ENCODE peak calls at places on chromosomes 7 and 10, in eight cellular contexts. H is astrocyte of the hippocampus; P is stimulated activated CD8-positive, alpha-beta memory T cell treated with anti-CD3 and anti-CD28 coated beads, Interleukin-4, amount 100 ng/mL, for 48 hours; R is NAMALWA; F is activated effector memory CD4-positive, alpha-beta T cell treated with Interleukin-2 at 50 U/mL for 16 hours; V is thoracic aorta; O is kidney epithelial cell; K is HT1080. C is an unnamed sample.

GRCh38 chr7:159066816-159067601 is 77.7 kb downstream of the VIPR2 start:
- DNase-seq in H (no peak), P (no peak), R (no peak), F (no peak), V (no peak), O (no peak), K (no peak), C (no peak)

GRCh38 chr7:47526466-47526865 is 55.4 kb downstream of the TNS3 start:
- DNase-seq in H (no peak), P (no peak), R (no peak), F (no peak), V (no peak), O (no peak), K (no peak), C (no peak)

GRCh38 chr10:132420469-132421376 is 23.7 kb downstream of the PWWP2B start:
- DNase-seq in H (no peak), P (no peak), R (peak; percentile 80), F (no peak), V (no peak), O (no peak), K (no peak), C (no peak)

GRCh38 chr10:49610015-49610734 is at the start of gene SLC18A3:
- DNase-seq in H (peak; percentile 18), P (no peak), R (no peak), F (no peak), V (no peak), O (no peak), K (no peak), C (peak; percentile 42)

GRCh38 chr10:52954407-52954806 is 181.8 kb upstream of the MBL2 start:
- DNase-seq in H (no peak), P (no peak), R (no peak), F (no peak), V (no peak), O (no peak), K (peak; percentile 30), C (no peak)

GRCh38 chr10:4243651-4244050 is 458.6 kb upstream of the KLF6 start:
- DNase-seq in H (peak; percentile 94), P (no peak), R (no peak), F (no peak), V (peak; percentile 61), O (peak; percentile 96), K (peak; percentile 96), C (no peak)

GRCh38 chr7:102810916-102811315 is 62.1 kb downstream of the FAM185A start:
- DNase-seq in H (no peak), P (no peak), R (no peak), F (no peak), V (no peak), O (no peak), K (no peak), C (no peak)

GRCh38 chr7:1928555-1929348 is 258.7 kb downstream of the ELFN1 start:
- DNase-seq in H (no peak), P (no peak), R (no peak), F (no peak), V (no peak), O (no peak), K (no peak), C (peak; percentile 92)

GRCh38 chr10:17617031-17617911 is at the start of gene HACD1:
- DNase-seq in H (peak; percentile 88), P (peak; percentile 70), R (no peak), F (peak; percentile 26), V (peak; percentile 4), O (peak; percentile 9), K (peak; percentile 77), C (peak; percentile 67)

GRCh38 chr10:124669824-124670654 is 74.1 kb downstream of the FAM53B start:
- DNase-seq in H (no peak), P (no peak), R (no peak), F (no peak), V (no peak), O (no peak), K (no peak), C (no peak)

GRCh38 chr7:115183431-115184057 is 261.6 kb downstream of the MDFIC start:
- DNase-seq in H (peak; percentile 44), P (no peak), R (no peak), F (no peak), V (no peak), O (peak; percentile 18), K (peak; percentile 17), C (no peak)

GRCh38 chr10:126478600-126478999 is 90.3 kb upstream of the ADAM12 start:
- DNase-seq in H (no peak), P (no peak), R (no peak), F (no peak), V (no peak), O (no peak), K (no peak), C (no peak)

GRCh38 chr7:2260820-2261219 is 18.8 kb downstream of the NUDT1 start:
- DNase-seq in H (peak; percentile 50), P (no peak), R (no peak), F (no peak), V (no peak), O (no peak), K (no peak), C (no peak)

GRCh38 chr7:100598425-100598824 is 3.7 kb upstream of the PCOLCE start:
- DNase-seq in H (peak; percentile 44), P (no peak), R (no peak), F (no peak), V (no peak), O (no peak), K (peak; percentile 48), C (no peak)

GRCh38 chr10:125035136-125035535 is 93.2 kb downstream of the ZRANB1 start:
- DNase-seq in H (peak; percentile 93), P (no peak), R (no peak), F (no peak), V (no peak), O (peak; percentile 96), K (peak; percentile 93), C (no peak)

GRCh38 chr10:3538850-3539531 is 246.0 kb downstream of the KLF6 start:
- DNase-seq in H (peak; percentile 99), P (peak; percentile 34), R (no peak), F (no peak), V (peak; percentile 78), O (peak; percentile 95), K (peak; percentile 79), C (no peak)

GRCh38 chr10:101107771-101108170 is 23.3 kb upstream of the TLX1 start:
- DNase-seq in H (no peak), P (no peak), R (no peak), F (no peak), V (no peak), O (no peak), K (no peak), C (no peak)

GRCh38 chr7:83457022-83457892 is 191.7 kb downstream of the SEMA3E start:
- DNase-seq in H (no peak), P (no peak), R (no peak), F (no peak), V (no peak), O (no peak), K (no peak), C (no peak)

GRCh38 chr10:129400426-129400825 is 66.6 kb upstream of the MGMT start:
- DNase-seq in H (no peak), P (no peak), R (no peak), F (no peak), V (no peak), O (no peak), K (no peak), C (no peak)

GRCh38 chr7:102300643-102301211 is 14.1 kb downstream of the SH2B2 start:
- DNase-seq in H (no peak), P (no peak), R (peak; percentile 72), F (no peak), V (no peak), O (no peak), K (no peak), C (no peak)

GRCh38 chr10:5892007-5892406 is 2.0 kb downstream of the FBH1 start:
- DNase-seq in H (peak; percentile 45), P (no peak), R (no peak), F (no peak), V (no peak), O (no peak), K (no peak), C (no peak)

GRCh38 chr10:79189853-79190435 is 121.2 kb downstream of the ZMIZ1 start:
- DNase-seq in H (peak; percentile 72), P (no peak), R (no peak), F (no peak), V (no peak), O (no peak), K (peak; percentile 76), C (no peak)

GRCh38 chr10:100993986-100994708 is 5.5 kb upstream of the LZTS2 start:
- DNase-seq in H (peak; percentile 63), P (no peak), R (no peak), F (no peak), V (no peak), O (no peak), K (peak; percentile 52), C (no peak)

GRCh38 chr10:2676455-2676854 is 390.9 kb upstream of the PFKP start:
- DNase-seq in H (no peak), P (no peak), R (no peak), F (no peak), V (no peak), O (no peak), K (no peak), C (no peak)

GRCh38 chr10:18221123-18221522 is 80.9 kb downstream of the CACNB2 start:
- DNase-seq in H (no peak), P (no peak), R (no peak), F (no peak), V (no peak), O (no peak), K (no peak), C (no peak)

GRCh38 chr7:144842377-144842851 is 6.6 kb upstream of the TPK1 start:
- DNase-seq in H (no peak), P (peak; percentile 49), R (peak; percentile 53), F (no peak), V (no peak), O (no peak), K (no peak), C (no peak)

GRCh38 chr7:22356855-22357310 is at the start of gene RAPGEF5:
- DNase-seq in H (peak; percentile 69), P (no peak), R (peak; percentile 76), F (no peak), V (no peak), O (no peak), K (no peak), C (peak; percentile 76)

GRCh38 chr7:770336-770735 is 43.3 kb upstream of the PRKAR1B start:
- DNase-seq in H (no peak), P (no peak), R (no peak), F (no peak), V (no peak), O (no peak), K (no peak), C (no peak)

GRCh38 chr7:158010956-158011698 is 576.5 kb downstream of the PTPRN2 start:
- DNase-seq in H (no peak), P (no peak), R (no peak), F (no peak), V (no peak), O (no peak), K (no peak), C (no peak)

GRCh38 chr10:93481213-93481930 is 762 bp downstream of the MYOF start:
- DNase-seq in H (peak; percentile 53), P (no peak), R (no peak), F (no peak), V (no peak), O (no peak), K (no peak), C (no peak)

GRCh38 chr7:74365320-74366022 is 76.3 kb downstream of the CLIP2 start:
- DNase-seq in H (peak; percentile 63), P (no peak), R (peak; percentile 91), F (no peak), V (peak; percentile 17), O (no peak), K (peak; percentile 49), C (no peak)

GRCh38 chr7:2165610-2166594 is 66.8 kb downstream of the MAD1L1 start:
- DNase-seq in H (peak; percentile 31), P (peak; percentile 13), R (peak; percentile 48), F (no peak), V (no peak), O (no peak), K (no peak), C (no peak)

GRCh38 chr7:143214789-143215679 is 6.8 kb upstream of the TAS2R40 start:
- DNase-seq in H (peak; percentile 86), P (peak; percentile 66), R (peak; percentile 96), F (peak; percentile 29), V (no peak), O (peak; percentile 32), K (peak; percentile 74), C (no peak)

GRCh38 chr7:127776776-127777390 is 124.9 kb downstream of the SND1 start:
- DNase-seq in H (peak; percentile 93), P (no peak), R (no peak), F (no peak), V (no peak), O (peak; percentile 58), K (peak; percentile 67), C (no peak)

C was measured in right lobe of liver.